ENCODE peak calls at places on chromosomes 4 and X, in eight cellular contexts. O, P, E, A, I, N, Y and M are unnamed samples.

GRCh38 chr4:72631296-72631695 is 62.3 kb upstream of the ADAMTS3 start:
- DNase-seq in O (peak; percentile 96), P (peak; percentile 93), Y (no peak), A (no peak), E (no peak), N (peak; percentile 84), I (no peak), M (peak; percentile 96)

GRCh38 chr4:11343536-11343935 is 85.2 kb downstream of the HS3ST1 start:
- DNase-seq in I (no peak), N (no peak), Y (no peak), P (no peak), E (no peak), A (no peak), O (no peak), M (no peak)

GRCh38 chr4:87251104-87251503 is 30.7 kb upstream of the KLHL8 start:
- DNase-seq in Y (no peak), A (peak; percentile 52), P (no peak), O (peak; percentile 14), N (peak; percentile 9), I (no peak), E (no peak), M (no peak)

GRCh38 chrX:136525738-136526606 is 6.0 kb upstream of the VGLL1 start:
- DNase-seq in O (peak; percentile 84), N (peak; percentile 87), I (peak; percentile 96), E (no peak), A (no peak), P (peak; percentile 59), Y (no peak), M (peak; percentile 78)

GRCh38 chrX:7346021-7346420 is 198.1 kb upstream of the PUDP start:
- DNase-seq in O (peak; percentile 32), Y (no peak), A (no peak), P (no peak), N (peak; percentile 67), E (no peak), I (no peak), M (peak; percentile 19)

GRCh38 chr4:155400893-155401292 is 24.1 kb upstream of the MAP9 start:
- DNase-seq in O (no peak), A (no peak), E (no peak), Y (no peak), I (no peak), P (no peak), N (no peak), M (no peak)

GRCh38 chr4:185318679-185319078 is 77.0 kb downstream of the LRP2BP start:
- DNase-seq in P (no peak), A (peak; percentile 66), I (peak; percentile 42), N (no peak), Y (peak; percentile 47), E (no peak), O (peak; percentile 37), M (peak; percentile 20)

GRCh38 chr4:80138556-80139538 is 58.5 kb upstream of the PRDM8 start:
- DNase-seq in I (no peak), N (peak; percentile 68), A (no peak), P (peak; percentile 79), O (peak; percentile 74), E (no peak), Y (peak; percentile 75), M (peak; percentile 63)

GRCh38 chr4:145132521-145133098 is 34.5 kb downstream of the ABCE1 start:
- DNase-seq in N (peak; percentile 12), P (no peak), E (no peak), Y (no peak), A (no peak), O (peak; percentile 42), I (no peak), M (peak; percentile 19)

GRCh38 chr4:161256716-161257115 is 907.1 kb downstream of the FSTL5 start:
- DNase-seq in P (no peak), Y (peak; percentile 46), O (peak; percentile 2), N (peak; percentile 1), I (no peak), E (peak; percentile 7), A (peak; percentile 7), M (no peak)

GRCh38 chrX:21940356-21940829 is at the start of gene SMS:
- DNase-seq in P (peak; percentile 78), A (peak; percentile 60), O (peak; percentile 75), N (peak; percentile 87), Y (peak; percentile 43), E (no peak), I (peak; percentile 59), M (peak; percentile 58)

GRCh38 chrX:108307408-108308085 is 130.7 kb downstream of the COL4A6 start:
- DNase-seq in I (no peak), E (no peak), Y (no peak), N (no peak), O (peak; percentile 56), P (no peak), A (no peak), M (peak; percentile 52)

GRCh38 chr4:138775890-138776289 is 239.7 kb upstream of the NOCT start:
- DNase-seq in O (no peak), N (peak; percentile 56), I (no peak), E (no peak), A (peak; percentile 13), P (no peak), Y (peak; percentile 34), M (no peak)

GRCh38 chrX:27619975-27620374 is 29.8 kb downstream of the DCAF8L2 start:
- DNase-seq in Y (peak; percentile 29), O (peak; percentile 2), E (no peak), P (peak; percentile 9), I (no peak), N (peak; percentile 9), A (peak; percentile 21), M (no peak)

GRCh38 chr4:165191814-165192499 is 15.4 kb upstream of the KLHL2 start:
- DNase-seq in P (no peak), A (no peak), O (no peak), E (no peak), I (no peak), Y (no peak), N (no peak), M (no peak)

DNA sequence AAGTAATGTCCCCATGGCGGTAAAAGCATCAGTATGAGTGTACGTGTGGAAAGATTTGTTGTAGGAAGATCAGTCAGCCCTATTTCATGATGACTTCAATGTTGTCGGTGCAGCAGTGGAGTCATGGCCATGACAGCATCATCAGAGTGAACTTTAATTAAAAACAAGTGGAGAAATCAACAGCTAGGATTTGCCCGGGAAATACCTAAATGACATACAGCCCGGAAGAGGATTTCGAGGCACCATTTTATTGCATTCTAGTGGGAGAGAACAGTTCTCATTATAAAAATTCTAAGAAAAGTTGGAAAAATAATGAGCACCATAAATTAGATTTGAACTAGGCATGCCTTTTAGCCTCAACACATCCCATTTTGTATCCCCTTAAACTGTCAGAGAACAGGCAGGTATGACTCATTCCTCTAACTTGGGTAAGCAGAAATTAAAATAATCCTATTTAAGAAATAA is 170.1 kb downstream of the SHROOM3 start:
- DNase-seq in Y (no peak), P (no peak), I (no peak), A (no peak), O (peak; percentile 37), E (no peak), N (peak; percentile 88), M (no peak)
- TF ChIP-seq EZH2 in Y (no peak), P (no peak), I (no peak), A (no peak), O (no peak), E (no peak), N (no peak), M (no peak)

DNA sequence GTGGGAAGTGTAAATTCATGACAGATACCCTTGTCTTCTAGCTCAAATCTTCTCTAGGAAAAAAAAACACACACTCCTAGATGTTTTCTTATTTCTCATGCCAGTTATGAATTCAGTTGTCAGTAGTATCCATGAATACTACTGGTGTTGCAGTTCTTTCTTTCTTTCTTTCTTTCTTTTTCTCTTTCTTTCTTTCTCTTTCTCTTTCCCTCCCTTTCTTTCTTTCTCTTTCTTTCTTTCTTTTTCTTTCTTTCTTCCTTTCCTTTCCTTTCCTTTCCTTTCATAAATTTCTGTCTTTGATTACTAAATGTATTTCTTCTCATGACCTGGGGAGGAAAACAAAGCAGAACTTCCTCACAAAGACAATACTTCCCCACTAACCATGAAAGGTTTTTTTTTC is 253.8 kb downstream of the PCDH7 start:
- DNase-seq in N (no peak), O (no peak), Y (no peak), P (no peak), E (no peak), I (no peak), A (no peak), M (no peak)
- TF ChIP-seq EZH2 in N (no peak), O (no peak), Y (no peak), P (no peak), E (no peak), I (no peak), A (no peak), M (no peak)

GRCh38 chr4:102431608-102431961 is 69.6 kb upstream of the NFKB1 start:
- DNase-seq in N (no peak), P (no peak), A (no peak), O (no peak), I (no peak), Y (no peak), E (no peak), M (no peak)
- TF ChIP-seq EZH2 in N (no peak), P (no peak), A (no peak), O (no peak), I (no peak), Y (no peak), E (no peak), M (no peak)

GRCh38 chr4:4860803-4861591 is 1.5 kb downstream of the MSX1 start:
- DNase-seq in A (peak; percentile 76), O (no peak), N (peak; percentile 77), I (no peak), P (no peak), E (no peak), Y (no peak), M (no peak)
- TF ChIP-seq EZH2 in A (peak; percentile 7), O (no peak), N (no peak), I (no peak), P (peak; percentile 50), E (no peak), Y (no peak), M (peak; percentile 24)

GRCh38 chrX:25005034-25005381 is 10.8 kb downstream of the ARX start:
- DNase-seq in O (no peak), N (no peak), A (no peak), E (no peak), P (no peak), Y (no peak), I (no peak), M (no peak)
- TF ChIP-seq EZH2 in O (no peak), N (peak; percentile 61), A (no peak), E (no peak), P (no peak), Y (no peak), I (no peak), M (no peak)

DNA sequence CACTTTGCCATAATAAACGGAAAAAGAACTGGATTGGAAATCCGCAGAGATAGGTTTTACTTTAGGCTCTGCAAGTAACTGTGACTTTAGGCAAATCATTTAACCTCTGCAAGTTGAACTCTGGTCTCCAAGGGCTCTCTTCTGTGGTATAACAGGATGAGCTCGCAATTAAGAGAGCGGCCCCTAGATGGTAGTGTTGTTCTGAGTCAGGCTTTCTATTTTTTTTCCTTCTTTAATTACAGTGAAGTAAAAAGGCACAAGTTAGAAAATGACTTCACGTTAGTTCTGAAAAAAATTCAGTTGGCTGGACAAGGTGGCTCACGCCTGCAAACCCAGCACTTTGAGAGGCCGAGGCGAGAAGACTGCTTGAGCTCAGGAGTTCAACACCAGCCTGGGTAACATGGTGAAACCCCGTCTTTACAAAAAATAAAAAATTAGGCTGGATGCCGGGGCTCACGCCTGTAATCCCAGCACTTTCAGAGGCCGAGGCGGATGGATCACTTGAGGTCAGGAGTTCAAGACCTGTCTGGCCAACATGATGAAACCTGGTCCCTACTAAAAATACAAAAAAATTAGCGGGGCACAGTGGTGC is 18.0 kb downstream of the RPS3A start:
- DNase-seq in N (peak; percentile 80), A (peak; percentile 71), E (peak; percentile 37), I (peak; percentile 59), Y (peak; percentile 72), O (peak; percentile 58), P (peak; percentile 53), M (peak; percentile 39)
- TF ChIP-seq EZH2 in N (no peak), A (no peak), E (no peak), I (no peak), Y (no peak), O (no peak), P (no peak), M (no peak)

GRCh38 chr4:84500386-84501196 is 1.5 kb upstream of the NKX6-1 start:
- DNase-seq in I (no peak), Y (no peak), A (no peak), O (no peak), N (no peak), E (no peak), P (no peak), M (no peak)
- TF ChIP-seq EZH2 in I (no peak), Y (no peak), A (peak; percentile 53), O (peak; percentile 26), N (peak; percentile 28), E (no peak), P (peak; percentile 78), M (no peak)